ENCODE peak calls at places on chromosomes 5 and 9, in ten cellular contexts. R is transverse colon, S is lower lobe of right lung, A is psoas muscle, U is sigmoid colon, C is K562, B is fibroblast of lung, W is left ventricle myocardium inferior, N is neuronal stem cell, H is stomach. Y is an unnamed sample.

GRCh38 chr5:55110156-55110680 is 7.8 kb downstream of the GZMA start:
- DNase-seq in R (no peak), S (no peak), A (no peak), U (no peak), C (no peak), B (no peak), W (no peak), N (no peak), H (no peak), Y (no peak)

GRCh38 chr9:111925784-111926183 is 29.2 kb downstream of the UGCG start:
- DNase-seq in R (no peak), S (no peak), A (no peak), U (no peak), C (no peak), B (no peak), W (no peak), N (no peak), H (no peak), Y (no peak)

GRCh38 chr9:35726876-35727438 is 5.0 kb downstream of the TLN1 start:
- DNase-seq in R (peak; percentile 49), S (peak; percentile 68), A (no peak), U (peak; percentile 91), C (no peak), B (peak; percentile 62), W (no peak), N (no peak), H (no peak), Y (no peak)

GRCh38 chr9:90727498-90727897 is 74.1 kb upstream of the SYK start:
- DNase-seq in R (no peak), S (no peak), A (no peak), U (no peak), C (no peak), B (no peak), W (no peak), N (no peak), H (no peak), Y (no peak)

GRCh38 chr5:5965132-5965531 is 413.2 kb downstream of the MED10 start:
- DNase-seq in R (no peak), S (peak; percentile 49), A (no peak), U (no peak), C (no peak), B (no peak), W (no peak), N (no peak), H (no peak), Y (no peak)

GRCh38 chr5:154865466-154866184 is 7.2 kb downstream of the CNOT8 start:
- DNase-seq in R (no peak), S (no peak), A (no peak), U (no peak), C (no peak), B (no peak), W (no peak), N (no peak), H (no peak), Y (no peak)

GRCh38 chr5:158050401-158050800 is 191.5 kb upstream of the CLINT1 start:
- DNase-seq in R (no peak), S (no peak), A (no peak), U (no peak), C (no peak), B (peak; percentile 64), W (no peak), N (no peak), H (no peak), Y (no peak)

GRCh38 chr5:133864711-133865110 is 103.7 kb downstream of the C5orf15 start:
- DNase-seq in R (no peak), S (no peak), A (no peak), U (peak; percentile 24), C (no peak), B (no peak), W (no peak), N (no peak), H (no peak), Y (no peak)

GRCh38 chr9:11088826-11089374 is 476.1 kb upstream of the PTPRD start:
- DNase-seq in R (no peak), S (no peak), A (no peak), U (no peak), C (no peak), B (peak; percentile 23), W (no peak), N (no peak), H (no peak), Y (no peak)
- H3K9me3 ChIP-seq in R (no peaks in the 10 kb centered on the region), S (no peaks in the 10 kb centered on the region), A (no peaks in the 10 kb centered on the region), U (no peaks in the 10 kb centered on the region), C (no peaks in the 10 kb centered on the region), B (no peaks in the 10 kb centered on the region), W (no peaks in the 10 kb centered on the region), N (no peaks in the 10 kb centered on the region), H (no peaks in the 10 kb centered on the region), Y (no peaks in the 10 kb centered on the region)

GRCh38 chr9:61673664-61674381 is 484.0 kb downstream of the SPATA31A7 start:
- DNase-seq in R (no peak), S (no peak), A (no peak), U (no peak), C (no peak), B (no peak), W (no peak), N (no peak), H (no peak), Y (no peak)

GRCh38 chr9:61674882-61675281 is 485.0 kb downstream of the SPATA31A7 start:
- DNase-seq in R (no peak), S (no peak), A (no peak), U (no peak), C (no peak), B (no peak), W (no peak), N (no peak), H (no peak), Y (no peak)

GRCh38 chr9:61674465-61674864 is 484.6 kb downstream of the SPATA31A7 start:
- DNase-seq in R (no peak), S (no peak), A (no peak), U (no peak), C (no peak), B (no peak), W (no peak), N (no peak), H (no peak), Y (no peak)

GRCh38 chr9:61671276-61671973 is 481.6 kb downstream of the SPATA31A7 start:
- DNase-seq in R (peak; percentile 2), S (no peak), A (no peak), U (peak; percentile 52), C (no peak), B (no peak), W (no peak), N (no peak), H (no peak), Y (no peak)

DNA sequence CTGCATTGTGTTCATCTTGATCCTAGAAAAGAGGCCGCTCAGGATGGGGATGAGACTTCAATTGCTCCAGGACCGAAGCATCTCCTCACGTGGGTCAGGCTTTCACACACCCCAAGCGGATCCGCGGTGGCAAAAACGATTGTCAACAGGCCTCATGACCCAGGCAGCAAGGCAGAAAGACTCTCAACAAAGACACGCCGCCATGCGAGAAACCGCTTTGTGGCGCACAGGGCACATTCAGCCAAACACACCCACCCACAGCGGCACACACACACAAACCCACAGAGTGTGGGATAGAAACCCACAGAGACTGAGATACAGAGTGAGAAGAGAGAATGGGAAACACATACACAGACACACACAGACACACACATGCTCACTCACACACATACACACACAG is 483.4 kb downstream of the SPATA31A7 start:
- DNase-seq in R (no peak), S (no peak), A (no peak), U (peak; percentile 35), C (no peak), B (no peak), W (no peak), N (no peak), H (no peak), Y (no peak)
- H3K9me3 ChIP-seq in R (no peaks in the 10 kb centered on the region), S (no peaks in the 10 kb centered on the region), A (no peaks in the 10 kb centered on the region), U (no peaks in the 10 kb centered on the region), C (no peaks in the 10 kb centered on the region), B (no peaks in the 10 kb centered on the region), W (no peaks in the 10 kb centered on the region), N (no peaks in the 10 kb centered on the region), H (peaks cover 48% of the 10 kb centered on the region), Y (no peaks in the 10 kb centered on the region)

GRCh38 chr9:96769989-96770388 is 7.9 kb downstream of the ZNF510 start:
- DNase-seq in R (no peak), S (no peak), A (no peak), U (no peak), C (no peak), B (no peak), W (no peak), N (no peak), H (no peak), Y (no peak)

GRCh38 chr9:96762562-96762961 is 15.3 kb downstream of the ZNF510 start:
- DNase-seq in R (no peak), S (no peak), A (no peak), U (no peak), C (no peak), B (no peak), W (no peak), N (no peak), H (no peak), Y (no peak)

GRCh38 chr9:96771124-96771523 is 6.8 kb downstream of the ZNF510 start:
- DNase-seq in R (no peak), S (no peak), A (no peak), U (no peak), C (no peak), B (no peak), W (no peak), N (no peak), H (no peak), Y (no peak)

DNA sequence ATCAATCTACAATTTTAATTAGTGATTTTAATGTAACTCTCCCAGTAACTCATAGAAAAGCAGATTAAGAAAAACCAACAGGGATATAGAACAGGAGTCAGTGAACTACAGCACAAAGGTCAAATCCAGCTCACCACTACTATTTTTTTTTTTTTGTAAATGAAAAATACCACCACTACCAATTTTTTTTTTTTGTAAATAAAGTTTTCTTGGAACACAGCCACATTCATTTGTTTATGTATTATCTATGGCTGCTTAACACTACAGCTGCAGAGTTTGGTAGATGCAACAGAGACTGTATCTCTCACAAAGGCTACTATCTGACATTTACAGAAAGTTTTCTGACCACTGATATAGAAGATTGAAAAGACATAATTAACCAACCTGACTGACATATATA is 11.7 kb downstream of the ZNF510 start:
- DNase-seq in R (no peak), S (no peak), A (no peak), U (no peak), C (no peak), B (no peak), W (no peak), N (no peak), H (no peak), Y (no peak)
- H3K9me3 ChIP-seq in R (peaks cover 93% of the 10 kb centered on the region), S (peaks cover 99% of the 10 kb centered on the region), A (peaks cover 96% of the 10 kb centered on the region), U (peaks cover 54% of the 10 kb centered on the region), C (peaks cover 41% of the 10 kb centered on the region), B (no peaks in the 10 kb centered on the region), W (peaks cover 100% of the 10 kb centered on the region), N (peaks cover 94% of the 10 kb centered on the region), H (peaks cover 100% of the 10 kb centered on the region), Y (peaks cover 62% of the 10 kb centered on the region)

GRCh38 chr5:141355641-141356040 is 820 bp downstream of the PCDHGA4 start:
- DNase-seq in R (no peak), S (no peak), A (no peak), U (no peak), C (no peak), B (no peak), W (no peak), N (no peak), H (no peak), Y (no peak)

GRCh38 chr5:141356950-141357349 is 2.1 kb downstream of the PCDHGA4 start:
- DNase-seq in R (no peak), S (no peak), A (no peak), U (no peak), C (no peak), B (no peak), W (no peak), N (no peak), H (no peak), Y (no peak)

GRCh38 chr5:141356133-141356532 is 1.3 kb downstream of the PCDHGA4 start:
- DNase-seq in R (no peak), S (no peak), A (no peak), U (no peak), C (no peak), B (no peak), W (no peak), N (no peak), H (no peak), Y (no peak)

GRCh38 chr5:141351591-141351990 is 1.7 kb downstream of the PCDHGB1 start:
- DNase-seq in R (no peak), S (no peak), A (no peak), U (no peak), C (no peak), B (no peak), W (no peak), N (no peak), H (no peak), Y (no peak)

GRCh38 chr5:141354900-141355469 is at the start of gene PCDHGA4:
- DNase-seq in R (no peak), S (no peak), A (no peak), U (no peak), C (no peak), B (no peak), W (no peak), N (no peak), H (no peak), Y (no peak)
- H3K9me3 ChIP-seq in R (peaks cover 40% of the 10 kb centered on the region), S (peaks cover 60% of the 10 kb centered on the region), A (peaks cover 14% of the 10 kb centered on the region), U (peaks cover 81% of the 10 kb centered on the region), C (no peaks in the 10 kb centered on the region), B (no peaks in the 10 kb centered on the region), W (peaks cover 98% of the 10 kb centered on the region), N (peaks cover 69% of the 10 kb centered on the region), H (peaks cover 85% of the 10 kb centered on the region), Y (peaks cover 4% of the 10 kb centered on the region)